ENCODE peak calls at places on chromosomes 13 and 19, in ten cellular contexts. B, P, L, Q, R, E, V, D, H and M are unnamed samples.

GRCh38 chr13:75968103-75968838 is 332.1 kb downstream of the LMO7 start:
- DNase-seq in B (no peak), P (no peak), L (no peak), Q (peak; percentile 17), R (no peak), E (no peak), V (peak; percentile 41), D (no peak), H (peak; percentile 63), M (no peak)

GRCh38 chr19:39425744-39426143 is 10.0 kb downstream of the RPS16 start:
- DNase-seq in B (no peak), P (no peak), L (no peak), Q (no peak), R (no peak), E (no peak), V (no peak), D (no peak), H (no peak), M (no peak)

GRCh38 chr13:72763411-72763810 is 18.3 kb downstream of the DIS3 start:
- DNase-seq in B (no peak), P (no peak), L (peak; percentile 52), Q (no peak), R (no peak), E (no peak), V (peak; percentile 34), D (no peak), H (no peak), M (no peak)

GRCh38 chr13:90808838-90809237 is 538.6 kb upstream of the MIR17HG start:
- DNase-seq in B (no peak), P (no peak), L (no peak), Q (no peak), R (no peak), E (no peak), V (no peak), D (no peak), H (no peak), M (no peak)

GRCh38 chr13:48635478-48635877 is 18.3 kb upstream of the CYSLTR2 start:
- DNase-seq in B (no peak), P (no peak), L (no peak), Q (no peak), R (no peak), E (no peak), V (no peak), D (no peak), H (no peak), M (no peak)

GRCh38 chr13:100473493-100474044 is 115.0 kb downstream of the GGACT start:
- DNase-seq in B (no peak), P (no peak), L (no peak), Q (no peak), R (no peak), E (no peak), V (no peak), D (no peak), H (no peak), M (no peak)

GRCh38 chr13:43307921-43308433 is 284.6 kb downstream of the DNAJC15 start:
- DNase-seq in B (peak; percentile 75), P (peak; percentile 87), L (peak; percentile 80), Q (peak; percentile 86), R (peak; percentile 87), E (peak; percentile 93), V (peak; percentile 93), D (peak; percentile 80), H (peak; percentile 97), M (peak; percentile 59)

GRCh38 chr13:75137911-75138571 is 343.9 kb downstream of the TBC1D4 start:
- DNase-seq in B (no peak), P (no peak), L (no peak), Q (no peak), R (no peak), E (no peak), V (peak; percentile 29), D (no peak), H (no peak), M (no peak)

GRCh38 chr13:50731400-50731799 is 112.1 kb downstream of the DLEU7 start:
- DNase-seq in B (no peak), P (no peak), L (peak; percentile 93), Q (peak; percentile 63), R (no peak), E (peak; percentile 71), V (peak; percentile 93), D (no peak), H (peak; percentile 80), M (peak; percentile 57)

GRCh38 chr13:39217471-39217870 is 179.2 kb downstream of the NHLRC3 start:
- DNase-seq in B (no peak), P (no peak), L (no peak), Q (no peak), R (no peak), E (no peak), V (no peak), D (no peak), H (no peak), M (no peak)

DNA sequence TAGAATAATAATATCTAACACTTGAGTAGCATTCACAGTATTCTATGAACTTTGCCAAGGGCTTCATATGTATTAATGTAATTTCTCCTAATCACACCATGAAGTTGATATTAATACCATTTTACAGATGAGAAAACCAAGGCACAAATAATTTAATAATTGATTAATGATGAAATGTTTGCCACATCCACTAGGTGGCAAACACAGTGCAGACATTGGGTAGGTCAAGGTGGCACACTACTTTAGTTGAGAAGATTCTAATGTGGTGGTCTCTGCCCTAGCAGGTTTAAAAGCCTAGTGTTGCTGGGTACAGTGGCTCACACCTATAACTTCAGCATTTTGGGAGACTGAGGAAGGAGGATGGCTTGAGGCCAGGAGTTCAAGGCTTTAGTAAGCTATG is 412.4 kb downstream of the SUCLA2 start:
- DNase-seq in B (no peak), P (no peak), L (no peak), Q (no peak), R (no peak), E (no peak), V (no peak), D (no peak), H (peak; percentile 1), M (no peak)
- TF ChIP-seq CTCF in B (no peak), P (no peak), L (no peak), Q (peak; percentile 8), R (no peak), E (peak; percentile 31), V (no peak), D (no peak), H (no peak), M (peak; percentile 12)

GRCh38 chr13:32863596-32863995 is 152.6 kb upstream of the KL start:
- DNase-seq in B (no peak), P (no peak), L (no peak), Q (no peak), R (no peak), E (no peak), V (no peak), D (no peak), H (no peak), M (no peak)

GRCh38 chr13:32859893-32860292 is 156.3 kb upstream of the KL start:
- DNase-seq in B (no peak), P (no peak), L (no peak), Q (no peak), R (no peak), E (no peak), V (no peak), D (no peak), H (no peak), M (no peak)

GRCh38 chr13:32857077-32857476 is 159.1 kb upstream of the KL start:
- DNase-seq in B (no peak), P (no peak), L (no peak), Q (no peak), R (no peak), E (no peak), V (no peak), D (no peak), H (no peak), M (no peak)

GRCh38 chr13:32857689-32858088 is 158.5 kb upstream of the KL start:
- DNase-seq in B (no peak), P (no peak), L (no peak), Q (no peak), R (no peak), E (no peak), V (no peak), D (no peak), H (no peak), M (no peak)

GRCh38 chr13:32861304-32861703 is 154.9 kb upstream of the KL start:
- DNase-seq in B (no peak), P (no peak), L (no peak), Q (no peak), R (no peak), E (no peak), V (no peak), D (no peak), H (no peak), M (no peak)
- H3K4me3 ChIP-seq in B (no peak overlapping the region), P (no peak overlapping the region), L (no peak overlapping the region), Q (no peak overlapping the region), R (no peak overlapping the region), E (no peak overlapping the region), V (no peak overlapping the region), D (no peak overlapping the region), H (no peak overlapping the region), M (no peak overlapping the region)

DNA sequence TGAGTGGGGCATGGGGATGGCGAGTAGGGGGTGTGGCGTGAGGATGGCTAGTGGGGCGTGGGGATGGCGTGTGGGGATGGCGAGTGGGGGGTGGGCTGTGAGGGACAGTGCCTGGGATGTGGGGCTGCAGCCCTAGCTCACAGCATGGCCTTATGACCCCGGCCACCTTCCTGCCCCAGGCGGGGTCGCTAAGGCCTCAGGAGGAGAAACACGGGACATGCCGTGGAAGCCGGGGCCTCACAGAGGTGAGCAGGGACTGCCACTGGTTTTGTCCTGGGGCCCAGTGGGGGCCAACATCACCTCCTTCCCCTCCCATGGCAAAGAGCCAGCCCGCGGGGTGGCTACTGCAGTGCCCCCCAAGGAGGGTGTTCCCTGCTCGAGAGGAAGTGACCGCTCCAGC is 1.1 kb downstream of the F7 start:
- DNase-seq in B (no peak), P (no peak), L (no peak), Q (no peak), R (no peak), E (no peak), V (no peak), D (no peak), H (no peak), M (no peak)
- TF ChIP-seq CTCF in B (no peak), P (no peak), L (no peak), Q (no peak), R (no peak), E (no peak), V (no peak), D (no peak), H (no peak), M (no peak)

GRCh38 chr19:41297628-41298326 is 12.2 kb upstream of the CCDC97 start:
- DNase-seq in B (no peak), P (no peak), L (no peak), Q (no peak), R (no peak), E (no peak), V (no peak), D (no peak), H (no peak), M (no peak)

GRCh38 chr19:41296323-41296935 is 13.5 kb upstream of the CCDC97 start:
- DNase-seq in B (no peak), P (no peak), L (no peak), Q (no peak), R (no peak), E (no peak), V (no peak), D (no peak), H (no peak), M (no peak)

GRCh38 chr19:41298327-41298964 is 11.5 kb upstream of the CCDC97 start:
- DNase-seq in B (peak; percentile 89), P (peak; percentile 88), L (peak; percentile 63), Q (peak; percentile 81), R (no peak), E (peak; percentile 91), V (peak; percentile 93), D (peak; percentile 81), H (peak; percentile 70), M (no peak)

GRCh38 chr19:41294393-41294792 is 15.6 kb upstream of the CCDC97 start:
- DNase-seq in B (no peak), P (no peak), L (no peak), Q (no peak), R (no peak), E (no peak), V (no peak), D (no peak), H (no peak), M (no peak)

GRCh38 chr19:41295506-41295905 is 14.5 kb upstream of the CCDC97 start:
- DNase-seq in B (no peak), P (no peak), L (no peak), Q (no peak), R (no peak), E (no peak), V (no peak), D (no peak), H (no peak), M (no peak)
- H3K4me3 ChIP-seq in B (no peak overlapping the region), P (no peak overlapping the region), L (no peak overlapping the region), Q (no peak overlapping the region), R (no peak overlapping the region), E (no peak overlapping the region), V (no peak overlapping the region), D (no peak overlapping the region), H (no peak overlapping the region), M (no peak overlapping the region)